ENCODE peak calls at places on chromosome 10, in four cellular contexts. L, C, H and X are unnamed samples.

GRCh38 chr10:3235996-3236510 is 63.5 kb upstream of the PITRM1 start:
- DNase-seq in L (no peak), C (no peak), H (no peak), X (no peak)

GRCh38 chr10:114821915-114822770 is 563 bp downstream of the FHIP2A start:
- DNase-seq in L (no peak), C (no peak), H (peak), X (no peak)

GRCh38 chr10:76430330-76430729 is 998.9 kb downstream of the LRMDA start:
- DNase-seq in L (no peak), C (no peak), H (no peak), X (no peak)

GRCh38 chr10:77165445-77166316 is 471.9 kb downstream of the KCNMA1 start:
- DNase-seq in L (no peak), C (no peak), H (peak), X (no peak)

GRCh38 chr10:5461914-5462840 is 37.2 kb downstream of the CALML5 start:
- DNase-seq in L (no peak), C (no peak), H (peak), X (no peak)

GRCh38 chr10:69955897-69956832 is 96.5 kb upstream of the MACROH2A2 start:
- DNase-seq in L (no peak), C (no peak), H (peak), X (peak)

GRCh38 chr10:127908106-127908957 is 1.4 kb downstream of the PTPRE start:
- DNase-seq in L (no peak), C (no peak), H (peak), X (no peak)

GRCh38 chr10:109886788-109887155 is 36.5 kb downstream of the XPNPEP1 start:
- DNase-seq in L (no peak), C (no peak), H (no peak), X (no peak)

GRCh38 chr10:63264852-63265617 is 131.9 kb downstream of the NRBF2 start:
- DNase-seq in L (no peak), C (no peak), H (peak), X (no peak)

GRCh38 chr10:47372726-47373125 is 11.4 kb downstream of the ZNF488 start:
- DNase-seq in L (no peak), C (no peak), H (no peak), X (no peak)

GRCh38 chr10:51706225-51706624 is 6.8 kb upstream of the CSTF2T start:
- DNase-seq in L (peak), C (peak), H (no peak), X (no peak)

GRCh38 chr10:95820363-95820762 is 64.4 kb downstream of the ENTPD1 start:
- DNase-seq in L (no peak), C (no peak), H (no peak), X (no peak)

GRCh38 chr10:124308351-124308645 is 110.4 kb downstream of the OAT start:
- DNase-seq in L (no peak), C (no peak), H (no peak), X (no peak)

GRCh38 chr10:58932126-58932525 is 244.3 kb upstream of the PHYHIPL start:
- DNase-seq in L (no peak), C (no peak), H (no peak), X (no peak)

GRCh38 chr10:18164771-18165361 is 24.6 kb downstream of the CACNB2 start:
- DNase-seq in L (peak), C (no peak), H (no peak), X (no peak)

GRCh38 chr10:70477661-70478162 is 855 bp upstream of the PALD1 start:
- DNase-seq in L (no peak), C (peak), H (peak), X (peak)

GRCh38 chr10:110774069-110775021 is 97.4 kb upstream of the PDCD4 start:
- DNase-seq in L (no peak), C (no peak), H (peak), X (peak)

GRCh38 chr10:17989908-17990767 is 38.4 kb downstream of the SLC39A12 start:
- DNase-seq in L (no peak), C (no peak), H (peak), X (no peak)

GRCh38 chr10:47316131-47316530 is 6.1 kb upstream of the GDF2 start:
- DNase-seq in L (no peak), C (no peak), H (no peak), X (no peak)

GRCh38 chr10:70890917-70891431 is 2.6 kb upstream of the PCBD1 start:
- DNase-seq in L (no peak), C (peak), H (no peak), X (no peak)

GRCh38 chr10:122699796-122700466 is at the start of gene C10orf120:
- DNase-seq in L (no peak), C (no peak), H (no peak), X (no peak)

GRCh38 chr10:51010977-51011376 is 63.3 kb upstream of the PRKG1 start:
- DNase-seq in L (no peak), C (no peak), H (no peak), X (no peak)

GRCh38 chr10:5896208-5896607 is 6.2 kb downstream of the FBH1 start:
- DNase-seq in L (no peak), C (no peak), H (no peak), X (no peak)

GRCh38 chr10:51206471-51206870 is 132.2 kb downstream of the PRKG1 start:
- DNase-seq in L (no peak), C (no peak), H (no peak), X (no peak)

GRCh38 chr10:61472090-61472674 is 19.0 kb upstream of the TMEM26 start:
- DNase-seq in L (no peak), C (no peak), H (no peak), X (no peak)

GRCh38 chr10:97689637-97690036 is 2.6 kb upstream of the AVPI1 start:
- DNase-seq in L (peak), C (no peak), H (peak), X (peak)

GRCh38 chr10:78408671-78409472 is 375.2 kb downstream of the RPS24 start:
- DNase-seq in L (no peak), C (peak), H (no peak), X (no peak)

GRCh38 chr10:78520737-78521430 is 487.2 kb downstream of the RPS24 start:
- DNase-seq in L (no peak), C (no peak), H (peak), X (peak)

GRCh38 chr10:637221-637620 is 52.2 kb downstream of the DIP2C start:
- DNase-seq in L (no peak), C (no peak), H (no peak), X (peak)

GRCh38 chr10:116608683-116609594 is 11.8 kb upstream of the PNLIPRP2 start:
- DNase-seq in L (no peak), C (no peak), H (no peak), X (no peak)

GRCh38 chr10:30553625-30554442 is 75.7 kb downstream of the LYZL2 start:
- DNase-seq in L (no peak), C (peak), H (no peak), X (no peak)

GRCh38 chr10:103789141-103789540 is 66.2 kb downstream of the SH3PXD2A start:
- DNase-seq in L (no peak), C (no peak), H (no peak), X (no peak)

GRCh38 chr10:103790580-103790979 is 64.8 kb downstream of the SH3PXD2A start:
- DNase-seq in L (no peak), C (no peak), H (no peak), X (no peak)

GRCh38 chr10:103791291-103791690 is 64.1 kb downstream of the SH3PXD2A start:
- DNase-seq in L (no peak), C (no peak), H (no peak), X (no peak)

GRCh38 chr10:103791858-103792257 is 63.5 kb downstream of the SH3PXD2A start:
- DNase-seq in L (no peak), C (no peak), H (no peak), X (no peak)

DNA sequence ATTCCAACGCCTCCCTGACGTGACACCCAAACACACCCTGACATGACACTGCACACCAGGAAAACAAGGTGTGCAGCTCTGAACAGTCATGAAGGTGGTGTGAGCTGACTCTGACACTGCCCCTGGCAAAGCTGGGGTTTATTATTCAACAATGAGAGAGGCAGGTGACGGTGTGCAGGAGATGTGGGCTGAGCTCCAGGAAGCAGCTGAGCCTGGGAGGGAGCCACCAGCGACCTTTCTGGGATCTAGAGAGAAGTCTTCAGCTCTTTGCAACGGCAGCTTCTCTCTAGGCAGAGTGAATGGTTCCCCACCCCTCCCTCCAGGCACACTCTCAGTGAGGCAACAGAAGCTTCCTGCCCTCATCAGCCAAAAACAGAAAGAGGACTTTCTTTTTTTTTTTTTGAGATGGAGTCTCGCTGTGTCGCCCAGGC is 65.6 kb downstream of the SH3PXD2A start:
- DNase-seq in L (no peak), C (no peak), H (peak), X (peak)
- H3K27ac ChIP-seq in L (no peak), C (no peak), H (peak), X (peak)

DNA sequence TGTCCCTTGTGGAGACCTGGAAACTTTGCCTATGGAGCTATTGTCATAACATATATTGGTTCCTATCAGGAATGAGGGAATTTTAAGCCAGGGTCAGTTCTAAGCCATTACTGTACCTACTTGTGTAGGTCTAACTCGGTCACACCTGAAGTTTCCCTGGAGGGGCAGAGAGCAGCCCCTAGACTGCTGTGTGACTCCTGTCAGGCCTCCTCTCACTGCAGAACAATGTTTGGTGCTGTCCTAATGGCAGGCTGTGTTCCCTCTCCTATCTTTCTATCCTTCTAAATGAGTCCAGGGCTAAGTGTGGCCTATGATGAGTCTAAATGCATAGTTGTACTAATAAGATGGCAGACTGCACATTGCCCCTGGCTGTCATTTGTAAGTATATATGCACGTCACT is 14.2 kb downstream of the MBL2 start:
- DNase-seq in L (no peak), C (no peak), H (no peak), X (no peak)
- H3K27ac ChIP-seq in L (no peak), C (no peak), H (no peak), X (no peak)

GRCh38 chr10:14142631-14143270 is 188.0 kb downstream of the FRMD4A start:
- DNase-seq in L (no peak), C (no peak), H (no peak), X (no peak)
- H3K27ac ChIP-seq in L (no peak), C (no peak), H (no peak), X (no peak)

DNA sequence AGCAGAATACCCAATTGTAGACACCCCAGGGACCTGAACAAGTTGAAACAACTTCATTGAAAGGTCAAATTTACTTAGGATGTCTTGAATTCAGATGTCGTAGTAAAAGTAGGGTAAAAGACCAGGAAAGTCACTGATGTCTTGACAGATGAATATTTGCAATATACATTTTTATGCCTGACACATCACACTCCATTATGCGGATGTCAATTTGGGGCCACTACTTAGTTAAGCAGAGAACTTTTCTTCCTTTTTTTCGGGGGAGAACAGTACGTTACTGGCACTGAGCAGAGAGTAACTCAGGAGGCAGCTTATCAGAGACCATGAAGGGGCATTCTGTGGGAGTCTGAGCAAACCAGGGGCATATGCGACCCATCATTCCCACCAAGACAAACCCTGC is 4.9 kb downstream of the ITGA8 start:
- DNase-seq in L (no peak), C (no peak), H (no peak), X (no peak)
- H3K27ac ChIP-seq in L (no peak), C (no peak), H (no peak), X (no peak)